ENCODE peak calls at places on chromosomes 2 and 18, in five cellular contexts. V is OCI-LY7, X is GM23248, T is uterus, S is osteoblast. L is an unnamed sample.

GRCh38 chr2:171878481-171878993 is 15.5 kb downstream of the SLC25A12 start:
- DNase-seq in V (no peak), X (peak), T (no peak), S (peak), L (peak)

GRCh38 chr2:239305222-239305575 is 95.6 kb downstream of the HDAC4 start:
- DNase-seq in V (no peak), X (no peak), T (peak), S (no peak), L (no peak)

GRCh38 chr18:79395761-79396404 is at the start of gene NFATC1:
- DNase-seq in V (peak), X (peak), T (peak), S (peak), L (peak)

GRCh38 chr18:57533399-57533884 is 53.1 kb downstream of the FECH start:
- DNase-seq in V (no peak), X (no peak), T (no peak), S (no peak), L (peak)

GRCh38 chr18:9994701-9995100 is 80.9 kb downstream of the VAPA start:
- DNase-seq in V (no peak), X (no peak), T (no peak), S (no peak), L (no peak)

GRCh38 chr18:79472946-79473345 is 77.2 kb downstream of the NFATC1 start:
- DNase-seq in V (no peak), X (no peak), T (no peak), S (no peak), L (no peak)

GRCh38 chr2:84899181-84899580 is 6.3 kb upstream of the TMSB10 start:
- DNase-seq in V (no peak), X (no peak), T (no peak), S (no peak), L (no peak)

GRCh38 chr18:63162271-63163014 is 157.1 kb downstream of the BCL2 start:
- DNase-seq in V (peak), X (peak), T (no peak), S (no peak), L (peak)

GRCh38 chr2:30684996-30685395 is 122.2 kb downstream of the CAPN13 start:
- DNase-seq in V (no peak), X (no peak), T (no peak), S (no peak), L (no peak)

GRCh38 chr2:101734511-101735165 is 37.1 kb downstream of the MAP4K4 start:
- DNase-seq in V (no peak), X (no peak), T (no peak), S (no peak), L (no peak)

GRCh38 chr2:232988444-232988843 is 24.6 kb downstream of the NGEF start:
- DNase-seq in V (no peak), X (peak), T (peak), S (peak), L (peak)

GRCh38 chr2:12318427-12319057 is 398.2 kb upstream of the TRIB2 start:
- DNase-seq in V (no peak), X (peak), T (peak), S (no peak), L (peak)

GRCh38 chr2:217090024-217090473 is 230.2 kb upstream of the TNP1 start:
- DNase-seq in V (peak), X (peak), T (no peak), S (peak), L (peak)

GRCh38 chr18:25019086-25019860 is 332.7 kb downstream of the ZNF521 start:
- DNase-seq in V (no peak), X (no peak), T (no peak), S (no peak), L (no peak)

GRCh38 chr2:74029719-74030397 is 45.1 kb downstream of the TET3 start:
- DNase-seq in V (no peak), X (no peak), T (no peak), S (no peak), L (no peak)

GRCh38 chr2:109031481-109032228 is 42.6 kb upstream of the EDAR start:
- DNase-seq in V (peak), X (peak), T (peak), S (no peak), L (peak)

GRCh38 chr2:145800201-145801091 is 1280.5 kb upstream of the ZEB2 start:
- DNase-seq in V (no peak), X (no peak), T (no peak), S (no peak), L (peak)

GRCh38 chr18:22710628-22711380 is 222.3 kb upstream of the RBBP8 start:
- DNase-seq in V (no peak), X (peak), T (peak), S (peak), L (peak)
- H3K4me3 ChIP-seq in V (no peak), X (peak), T (peak), S (peak), L (peak)

GRCh38 chr2:53840580-53840979 is 19.2 kb downstream of the GPR75 start:
- DNase-seq in V (no peak), X (no peak), T (no peak), S (no peak), L (no peak)
- H3K4me3 ChIP-seq in V (no peak), X (no peak), T (no peak), S (no peak), L (no peak)

GRCh38 chr2:207472343-207473202 is 57.2 kb upstream of the CREB1 start:
- DNase-seq in V (no peak), X (peak), T (no peak), S (no peak), L (peak)
- H3K4me3 ChIP-seq in V (no peak), X (peak), T (no peak), S (peak), L (no peak)

DNA sequence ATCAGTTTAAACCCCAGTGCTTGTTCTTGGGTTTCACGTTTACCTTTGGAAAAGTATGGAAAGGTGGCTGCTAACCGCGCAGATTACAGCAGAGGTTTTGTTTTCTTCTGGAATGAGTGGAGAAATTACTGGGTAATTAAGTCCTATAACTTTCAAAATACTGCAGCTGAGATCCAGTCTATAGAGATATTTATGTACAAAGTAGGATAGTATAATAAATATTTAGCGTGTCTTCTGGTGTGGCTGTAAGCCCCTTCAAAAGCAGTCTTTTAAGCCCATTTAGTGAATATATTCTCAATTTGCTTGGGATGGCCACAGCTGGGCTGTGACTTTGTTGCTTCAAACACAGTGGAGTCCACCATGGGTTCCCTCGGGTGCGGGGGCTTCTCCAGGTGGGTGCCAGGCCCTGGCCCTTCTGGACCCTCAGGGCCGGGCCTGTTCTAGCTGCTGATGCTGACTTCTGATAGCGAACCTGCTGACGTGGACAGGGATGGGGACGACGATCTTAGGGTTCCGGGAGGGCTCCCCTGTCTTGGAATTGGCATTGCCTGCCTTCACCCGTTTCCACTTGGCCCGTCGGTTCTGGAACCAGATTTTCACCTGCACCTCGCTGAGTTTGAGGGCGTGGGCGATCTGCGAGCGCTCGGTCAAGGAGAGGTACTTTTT is 2.6 kb downstream of the GBX2 start:
- DNase-seq in V (no peak), X (no peak), T (no peak), S (peak), L (no peak)
- H3K4me3 ChIP-seq in V (no peak), X (no peak), T (no peak), S (no peak), L (no peak)

L was measured in fibroblast of mammary gland.